ENCODE peak calls at places on chromosomes 3 and 15, in five cellular contexts. One of them, this sample, is unnamed.

GRCh38 chr3:101077361-101078011 is 84.3 kb upstream of the ABI3BP start:
- DNase-seq in neural crest cell: no peak
- DNase-seq in AG09319: no peak
- DNase-seq in stimulated activated naive B cell treated with anti-CD40 and anti-IgM and Interleukin-4, amounts not matched to agents 10 μg/mL and 1 μg/mL and 100 μg/mL, for 72 hours: no peak
- DNase-seq in RPMI7951: peak
- DNase-seq in this sample: no peak

GRCh38 chr3:177357352-177358084 is 160.2 kb upstream of the TBL1XR1 start:
- DNase-seq in stimulated activated naive B cell treated with anti-CD40 and anti-IgM and Interleukin-4, amounts not matched to agents 10 μg/mL and 1 μg/mL and 100 μg/mL, for 72 hours: no peak
- DNase-seq in RPMI7951: peak
- DNase-seq in AG09319: no peak
- DNase-seq in neural crest cell: no peak
- DNase-seq in this sample: no peak

GRCh38 chr3:125087768-125088391 is 32.1 kb upstream of the HEG1 start:
- DNase-seq in RPMI7951: peak
- DNase-seq in neural crest cell: no peak
- DNase-seq in stimulated activated naive B cell treated with anti-CD40 and anti-IgM and Interleukin-4, amounts not matched to agents 10 μg/mL and 1 μg/mL and 100 μg/mL, for 72 hours: no peak
- DNase-seq in AG09319: no peak
- DNase-seq in this sample: no peak

GRCh38 chr15:63369766-63370165 is 11.9 kb downstream of the CA12 start:
- DNase-seq in AG09319: no peak
- DNase-seq in RPMI7951: peak
- DNase-seq in stimulated activated naive B cell treated with anti-CD40 and anti-IgM and Interleukin-4, amounts not matched to agents 10 μg/mL and 1 μg/mL and 100 μg/mL, for 72 hours: no peak
- DNase-seq in neural crest cell: no peak
- DNase-seq in this sample: no peak

GRCh38 chr15:41661078-41661528 is 898 bp downstream of the MGA start:
- DNase-seq in neural crest cell: no peak
- DNase-seq in AG09319: no peak
- DNase-seq in stimulated activated naive B cell treated with anti-CD40 and anti-IgM and Interleukin-4, amounts not matched to agents 10 μg/mL and 1 μg/mL and 100 μg/mL, for 72 hours: no peak
- DNase-seq in RPMI7951: no peak
- DNase-seq in this sample: no peak

GRCh38 chr3:123641084-123641462 is 56.2 kb upstream of the HACD2 start:
- DNase-seq in neural crest cell: no peak
- DNase-seq in AG09319: no peak
- DNase-seq in RPMI7951: no peak
- DNase-seq in stimulated activated naive B cell treated with anti-CD40 and anti-IgM and Interleukin-4, amounts not matched to agents 10 μg/mL and 1 μg/mL and 100 μg/mL, for 72 hours: no peak
- DNase-seq in this sample: no peak

GRCh38 chr15:77889009-77889806 is 188.3 kb downstream of the TBC1D2B start:
- DNase-seq in stimulated activated naive B cell treated with anti-CD40 and anti-IgM and Interleukin-4, amounts not matched to agents 10 μg/mL and 1 μg/mL and 100 μg/mL, for 72 hours: no peak
- DNase-seq in RPMI7951: peak
- DNase-seq in AG09319: no peak
- DNase-seq in neural crest cell: no peak
- DNase-seq in this sample: no peak

GRCh38 chr3:132038198-132038825 is 3.5 kb upstream of the CPNE4 start:
- DNase-seq in RPMI7951: peak
- DNase-seq in AG09319: no peak
- DNase-seq in stimulated activated naive B cell treated with anti-CD40 and anti-IgM and Interleukin-4, amounts not matched to agents 10 μg/mL and 1 μg/mL and 100 μg/mL, for 72 hours: no peak
- DNase-seq in neural crest cell: no peak
- DNase-seq in this sample: no peak

GRCh38 chr15:71812966-71813722 is 2.8 kb downstream of the NR2E3 start:
- DNase-seq in stimulated activated naive B cell treated with anti-CD40 and anti-IgM and Interleukin-4, amounts not matched to agents 10 μg/mL and 1 μg/mL and 100 μg/mL, for 72 hours: no peak
- DNase-seq in RPMI7951: no peak
- DNase-seq in AG09319: no peak
- DNase-seq in neural crest cell: no peak
- DNase-seq in this sample: no peak

GRCh38 chr3:154931484-154931883 is 148.6 kb upstream of the MME start:
- DNase-seq in neural crest cell: no peak
- DNase-seq in AG09319: peak
- DNase-seq in RPMI7951: peak
- DNase-seq in stimulated activated naive B cell treated with anti-CD40 and anti-IgM and Interleukin-4, amounts not matched to agents 10 μg/mL and 1 μg/mL and 100 μg/mL, for 72 hours: no peak
- DNase-seq in this sample: no peak

GRCh38 chr3:118529554-118529953 is 505.1 kb downstream of the IGSF11 start:
- DNase-seq in RPMI7951: no peak
- DNase-seq in neural crest cell: no peak
- DNase-seq in stimulated activated naive B cell treated with anti-CD40 and anti-IgM and Interleukin-4, amounts not matched to agents 10 μg/mL and 1 μg/mL and 100 μg/mL, for 72 hours: no peak
- DNase-seq in AG09319: no peak
- DNase-seq in this sample: no peak

GRCh38 chr3:156729460-156730179 is 55.2 kb downstream of the TIPARP start:
- DNase-seq in stimulated activated naive B cell treated with anti-CD40 and anti-IgM and Interleukin-4, amounts not matched to agents 10 μg/mL and 1 μg/mL and 100 μg/mL, for 72 hours: no peak
- DNase-seq in neural crest cell: no peak
- DNase-seq in AG09319: no peak
- DNase-seq in RPMI7951: no peak
- DNase-seq in this sample: no peak